ENCODE peak calls at places on chromosomes 7 and 10, in five cellular contexts. V, Y, A, B and W are unnamed samples.
A peak's percentile ranks its signal among the peaks of the same experiment; 100 is the strongest.

GRCh38 chr7:112071856-112072255 is 134.3 kb downstream of the DOCK4 start:
- DNase-seq in A (no peak), B (no peak), V (no peak), Y (no peak), W (no peak)

GRCh38 chr10:97564776-97565175 is 7.8 kb upstream of the ANKRD2 start:
- DNase-seq in V (no peak), A (no peak), Y (no peak), B (no peak), W (no peak)

GRCh38 chr7:79820387-79820786 is 314.2 kb upstream of the GNAI1 start:
- DNase-seq in Y (peak; percentile 72), B (no peak), A (peak; percentile 26), V (peak; percentile 53), W (peak; percentile 20)

GRCh38 chr10:78065616-78066410 is 32.1 kb downstream of the RPS24 start:
- DNase-seq in V (no peak), A (peak; percentile 88), Y (no peak), B (no peak), W (no peak)

GRCh38 chr7:603152-603941 is 83.7 kb upstream of the PDGFA start:
- DNase-seq in Y (no peak), B (no peak), V (no peak), A (no peak), W (no peak)

GRCh38 chr10:68106656-68107055 is 2.6 kb upstream of the MYPN start:
- DNase-seq in A (no peak), Y (peak; percentile 79), B (no peak), V (peak; percentile 96), W (no peak)

GRCh38 chr7:23247602-23248335 is 1.2 kb downstream of the GPNMB start:
- DNase-seq in A (peak; percentile 21), V (peak; percentile 23), Y (peak; percentile 14), B (peak; percentile 17), W (no peak)

GRCh38 chr7:56105508-56105907 is 768 bp downstream of the CHCHD2 start:
- DNase-seq in B (no peak), V (peak; percentile 93), A (peak; percentile 29), Y (peak; percentile 87), W (no peak)

GRCh38 chr10:119281581-119282071 is 74.3 kb downstream of the GRK5 start:
- DNase-seq in B (no peak), A (peak; percentile 50), Y (peak; percentile 29), V (peak; percentile 6), W (no peak)

GRCh38 chr10:132390455-132391371 is 6.3 kb upstream of the PWWP2B start:
- DNase-seq in Y (no peak), A (peak; percentile 4), V (no peak), B (no peak), W (no peak)

GRCh38 chr10:110107887-110108286 is 99.5 kb upstream of the MXI1 start:
- DNase-seq in A (no peak), V (no peak), B (no peak), Y (no peak), W (no peak)

GRCh38 chr10:119517235-119518141 is 25.0 kb downstream of the RGS10 start:
- DNase-seq in A (peak; percentile 59), Y (peak; percentile 30), V (peak; percentile 23), B (no peak), W (no peak)

DNA sequence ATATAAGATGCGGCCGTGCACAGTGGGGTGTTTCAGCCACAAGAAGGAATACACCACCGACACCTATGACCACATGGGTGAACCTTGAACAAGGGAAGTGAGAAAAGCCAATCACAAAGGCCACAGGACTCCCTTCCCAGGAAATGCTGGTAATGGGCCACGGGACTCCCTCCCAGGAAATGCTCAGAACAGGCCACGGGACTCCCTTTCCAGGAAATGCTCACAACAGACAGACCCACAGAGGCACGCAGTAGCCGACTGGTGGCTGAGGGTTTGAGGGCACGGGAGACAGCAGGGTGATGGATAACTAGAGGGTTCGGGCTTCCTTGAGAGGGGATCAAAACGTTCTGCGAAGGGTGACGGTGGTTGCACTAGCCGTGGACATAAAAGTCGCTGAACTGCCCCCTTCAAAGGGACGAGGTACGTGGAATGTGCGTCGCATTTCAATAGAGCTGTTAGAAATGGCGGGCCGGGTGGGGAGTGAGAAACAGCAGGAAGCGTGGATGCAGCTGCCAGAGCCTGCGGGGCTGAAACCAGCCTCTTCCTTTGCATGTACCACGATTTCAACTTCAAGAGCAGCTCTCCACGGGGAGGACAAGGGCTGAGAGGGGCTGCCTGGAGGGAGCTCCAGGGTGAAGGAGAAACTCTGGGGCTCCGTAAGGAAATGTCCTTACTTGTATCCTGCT is 274.0 kb downstream of the ELFN1 start:
- DNase-seq in V (no peak), B (no peak), A (no peak), Y (no peak), W (no peak)
- TF ChIP-seq CTCF in V (no peak), B (no peak), A (no peak), Y (no peak), W (no peak)

GRCh38 chr7:143372070-143372469 is 9.1 kb upstream of the ZYX start:
- DNase-seq in A (peak; percentile 81), Y (peak; percentile 27), B (no peak), V (no peak), W (no peak)
- TF ChIP-seq CTCF in A (no peak), Y (no peak), B (no peak), V (no peak), W (no peak)

GRCh38 chr10:60618861-60619260 is 159.4 kb upstream of the CDK1 start:
- DNase-seq in V (no peak), A (no peak), Y (peak; percentile 6), B (no peak), W (no peak)
- TF ChIP-seq CTCF in V (no peak), A (no peak), Y (no peak), B (no peak), W (no peak)

GRCh38 chr7:129611246-129612111 is at the start of gene NRF1:
- DNase-seq in Y (peak; percentile 87), B (peak; percentile 94), A (peak; percentile 91), V (peak; percentile 79), W (peak; percentile 94)

GRCh38 chr7:129610709-129611245 is 743 bp upstream of the NRF1 start:
- DNase-seq in Y (no peak), A (no peak), B (no peak), V (no peak), W (no peak)

GRCh38 chr7:129612112-129613015 is 844 bp downstream of the NRF1 start:
- DNase-seq in B (peak; percentile 23), Y (peak; percentile 62), A (peak; percentile 49), V (peak; percentile 64), W (no peak)

GRCh38 chr7:129615018-129615417 is 3.5 kb downstream of the NRF1 start:
- DNase-seq in V (peak; percentile 21), B (no peak), Y (peak; percentile 36), A (no peak), W (no peak)

DNA sequence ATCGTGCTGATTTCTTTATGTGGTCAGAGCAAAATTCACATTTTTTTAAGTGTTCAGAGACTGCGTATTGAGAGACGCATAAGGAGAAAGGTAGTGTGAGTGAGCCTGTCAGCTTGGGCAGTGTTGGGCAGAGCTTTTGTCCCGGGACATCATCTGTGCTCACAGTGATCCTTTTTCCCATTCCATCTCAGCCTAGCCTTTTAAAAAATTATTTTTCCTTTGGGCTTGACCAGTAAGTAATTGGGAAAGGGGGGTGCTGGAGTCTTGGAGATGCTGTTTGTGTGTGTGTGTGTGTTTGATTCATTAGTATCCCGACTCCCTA is 1.5 kb downstream of the NRF1 start:
- DNase-seq in V (no peak), A (no peak), B (no peak), Y (no peak), W (no peak)
- TF ChIP-seq CTCF in V (no peak), A (no peak), B (no peak), Y (no peak), W (no peak)

GRCh38 chr10:12729885-12730284 is 271.6 kb downstream of the CCDC3 start:
- DNase-seq in Y (no peak), A (no peak), V (no peak), B (peak; percentile 68), W (peak; percentile 46)
- TF ChIP-seq CTCF in Y (peak; percentile 17), A (no peak), V (peak; percentile 36), B (peak; percentile 72), W (peak; percentile 38)

GRCh38 chr7:20650782-20651181 is 35.3 kb downstream of the ABCB5 start:
- DNase-seq in A (no peak), B (no peak), V (no peak), Y (no peak), W (no peak)

GRCh38 chr7:20647051-20647450 is 31.6 kb downstream of the ABCB5 start:
- DNase-seq in B (no peak), Y (no peak), V (peak; percentile 4), A (no peak), W (no peak)

GRCh38 chr7:20653636-20654035 is 38.2 kb downstream of the ABCB5 start:
- DNase-seq in V (no peak), A (no peak), B (no peak), Y (no peak), W (no peak)

GRCh38 chr7:20651960-20652544 is 36.6 kb downstream of the ABCB5 start:
- DNase-seq in V (peak; percentile 25), B (no peak), A (no peak), Y (peak; percentile 48), W (no peak)

DNA sequence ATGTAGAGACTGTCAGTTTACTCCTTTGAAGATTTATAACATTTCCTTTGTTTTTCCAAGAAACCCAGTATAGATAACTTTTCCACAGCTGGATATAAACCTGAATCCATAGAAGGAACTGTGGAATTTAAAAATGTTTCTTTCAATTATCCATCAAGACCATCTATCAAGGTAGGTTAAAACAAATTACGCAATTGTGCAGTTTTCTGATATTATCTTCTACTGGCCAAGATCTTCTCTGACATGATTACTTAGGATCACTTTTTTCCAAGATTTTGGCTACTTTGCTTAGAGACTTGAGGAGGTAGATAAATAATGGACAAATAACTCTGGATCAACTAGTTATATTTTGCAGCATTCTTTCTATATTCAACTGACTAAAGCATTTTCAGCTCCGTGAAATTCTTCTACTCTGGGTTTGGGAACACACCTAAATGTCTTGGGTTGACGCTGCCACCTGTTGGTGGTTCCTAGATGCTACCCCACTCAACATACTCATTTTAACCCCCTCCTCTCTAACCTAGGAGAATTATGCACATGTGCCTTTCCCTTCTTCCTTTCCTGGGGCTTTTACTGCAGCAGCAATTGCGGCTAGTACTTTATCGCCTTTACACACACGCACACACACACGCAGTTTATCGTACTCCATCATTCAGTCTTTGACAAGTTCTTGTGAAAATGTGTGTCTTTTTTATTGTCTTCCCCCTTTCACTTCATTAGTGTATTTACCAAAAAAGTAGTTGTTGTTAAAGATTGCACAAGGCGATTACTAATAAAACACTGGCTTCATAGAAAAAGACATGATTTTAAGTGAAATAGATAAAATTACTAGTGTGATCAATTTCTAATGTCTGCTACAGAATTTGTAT is 32.7 kb downstream of the ABCB5 start:
- DNase-seq in A (no peak), Y (peak; percentile 38), V (peak; percentile 14), B (peak; percentile 49), W (peak; percentile 47)
- TF ChIP-seq CTCF in A (no peak), Y (peak; percentile 31), V (peak; percentile 35), B (peak; percentile 53), W (peak; percentile 60)

GRCh38 chr10:57874810-57875209 is 392.9 kb downstream of the IPMK start:
- DNase-seq in A (no peak), B (no peak), V (no peak), Y (no peak), W (no peak)
- TF ChIP-seq CTCF in A (no peak), B (no peak), V (no peak), Y (no peak), W (no peak)

GRCh38 chr7:127473409-127473808 is 80.9 kb upstream of the ZNF800 start:
- DNase-seq in A (no peak), Y (no peak), B (no peak), V (no peak), W (no peak)
- TF ChIP-seq CTCF in A (no peak), Y (no peak), B (no peak), V (no peak), W (no peak)